ENCODE peak calls at places on chromosomes 3 and 15, in ten cellular contexts. One of them, this sample, is unnamed. For H3K4me1, the result is how much of the 10 kb centered on the place peaks cover.

GRCh38 chr3:96478496-96478895 is 335.9 kb upstream of the EPHA6 start:
- DNase-seq in heart left ventricle: no peak
- DNase-seq in cardiac muscle cell: no peak
- DNase-seq in IMR-90: no peak
- DNase-seq in upper lobe of right lung: no peak
- DNase-seq in mesendoderm: no peak
- DNase-seq in GM23338: no peak
- DNase-seq in tibial artery: no peak
- DNase-seq in heart right ventricle: no peak
- DNase-seq in pancreas: no peak
- DNase-seq in this sample: no peak

GRCh38 chr3:12966847-12967750 is 106.1 kb downstream of the IQSEC1 start:
- DNase-seq in heart left ventricle: no peak
- DNase-seq in cardiac muscle cell: no peak
- DNase-seq in IMR-90: peak
- DNase-seq in upper lobe of right lung: no peak
- DNase-seq in mesendoderm: peak
- DNase-seq in GM23338: peak
- DNase-seq in tibial artery: no peak
- DNase-seq in heart right ventricle: no peak
- DNase-seq in pancreas: peak
- DNase-seq in this sample: no peak

GRCh38 chr15:45027220-45027619 is 4.2 kb downstream of the SORD start:
- DNase-seq in heart left ventricle: no peak
- DNase-seq in cardiac muscle cell: peak
- DNase-seq in IMR-90: no peak
- DNase-seq in upper lobe of right lung: no peak
- DNase-seq in mesendoderm: peak
- DNase-seq in GM23338: no peak
- DNase-seq in tibial artery: no peak
- DNase-seq in heart right ventricle: no peak
- DNase-seq in pancreas: no peak
- DNase-seq in this sample: no peak

GRCh38 chr3:65871305-65872141 is 167.2 kb downstream of the MAGI1 start:
- DNase-seq in heart left ventricle: peak
- DNase-seq in cardiac muscle cell: peak
- DNase-seq in IMR-90: peak
- DNase-seq in upper lobe of right lung: no peak
- DNase-seq in mesendoderm: no peak
- DNase-seq in GM23338: no peak
- DNase-seq in tibial artery: peak
- DNase-seq in heart right ventricle: peak
- DNase-seq in pancreas: peak
- DNase-seq in this sample: no peak

GRCh38 chr15:73399163-73399562 is 30.4 kb upstream of the HCN4 start:
- DNase-seq in heart left ventricle: no peak
- DNase-seq in cardiac muscle cell: no peak
- DNase-seq in IMR-90: no peak
- DNase-seq in upper lobe of right lung: no peak
- DNase-seq in mesendoderm: no peak
- DNase-seq in GM23338: no peak
- DNase-seq in tibial artery: no peak
- DNase-seq in heart right ventricle: no peak
- DNase-seq in pancreas: no peak
- DNase-seq in this sample: no peak

GRCh38 chr15:31867536-31868442 is 162.5 kb upstream of the CHRNA7 start:
- DNase-seq in heart left ventricle: peak
- DNase-seq in cardiac muscle cell: peak
- DNase-seq in IMR-90: peak
- DNase-seq in upper lobe of right lung: peak
- DNase-seq in mesendoderm: peak
- DNase-seq in GM23338: peak
- DNase-seq in tibial artery: no peak
- DNase-seq in heart right ventricle: peak
- DNase-seq in pancreas: peak
- DNase-seq in this sample: no peak

GRCh38 chr15:78390823-78391222 is 47.2 kb upstream of the IREB2 start:
- DNase-seq in heart left ventricle: no peak
- DNase-seq in cardiac muscle cell: no peak
- DNase-seq in IMR-90: no peak
- DNase-seq in upper lobe of right lung: no peak
- DNase-seq in mesendoderm: no peak
- DNase-seq in GM23338: no peak
- DNase-seq in tibial artery: no peak
- DNase-seq in heart right ventricle: no peak
- DNase-seq in pancreas: no peak
- DNase-seq in this sample: no peak

GRCh38 chr3:117853923-117854322 is 1144.3 kb downstream of the TUSC7 start:
- DNase-seq in heart left ventricle: no peak
- DNase-seq in cardiac muscle cell: no peak
- DNase-seq in IMR-90: peak
- DNase-seq in upper lobe of right lung: no peak
- DNase-seq in mesendoderm: peak
- DNase-seq in GM23338: no peak
- DNase-seq in tibial artery: no peak
- DNase-seq in heart right ventricle: no peak
- DNase-seq in pancreas: no peak
- DNase-seq in this sample: no peak

GRCh38 chr3:185928532-185928931 is 9.3 kb downstream of the TRA2B start:
- DNase-seq in heart left ventricle: no peak
- DNase-seq in cardiac muscle cell: no peak
- DNase-seq in IMR-90: no peak
- DNase-seq in upper lobe of right lung: no peak
- DNase-seq in mesendoderm: no peak
- DNase-seq in GM23338: no peak
- DNase-seq in tibial artery: no peak
- DNase-seq in heart right ventricle: no peak
- DNase-seq in pancreas: no peak
- DNase-seq in this sample: no peak
- H3K27ac ChIP-seq in heart left ventricle: no peak
- H3K27ac ChIP-seq in cardiac muscle cell: peak
- H3K27ac ChIP-seq in IMR-90: no peak
- H3K27ac ChIP-seq in upper lobe of right lung: no peak
- H3K27ac ChIP-seq in mesendoderm: no peak
- H3K27ac ChIP-seq in GM23338: peak
- H3K27ac ChIP-seq in tibial artery: no peak
- H3K27ac ChIP-seq in heart right ventricle: no peak
- H3K27ac ChIP-seq in pancreas: no peak
- H3K27ac ChIP-seq in this sample: no peak

GRCh38 chr15:70081612-70082011 is 16.1 kb downstream of the TLE3 start:
- DNase-seq in heart left ventricle: no peak
- DNase-seq in cardiac muscle cell: no peak
- DNase-seq in IMR-90: no peak
- DNase-seq in upper lobe of right lung: no peak
- DNase-seq in mesendoderm: no peak
- DNase-seq in GM23338: peak
- DNase-seq in tibial artery: no peak
- DNase-seq in heart right ventricle: no peak
- DNase-seq in pancreas: no peak
- DNase-seq in this sample: no peak
- H3K4me1 ChIP-seq in heart left ventricle: under half
- H3K4me1 ChIP-seq in cardiac muscle cell: under half
- H3K4me1 ChIP-seq in IMR-90: under half
- H3K4me1 ChIP-seq in upper lobe of right lung: under half
- H3K4me1 ChIP-seq in mesendoderm: under half
- H3K4me1 ChIP-seq in GM23338: half or more
- H3K4me1 ChIP-seq in tibial artery: under half
- H3K4me1 ChIP-seq in heart right ventricle: under half
- H3K4me1 ChIP-seq in pancreas: under half
- H3K4me1 ChIP-seq in this sample: under half

DNA sequence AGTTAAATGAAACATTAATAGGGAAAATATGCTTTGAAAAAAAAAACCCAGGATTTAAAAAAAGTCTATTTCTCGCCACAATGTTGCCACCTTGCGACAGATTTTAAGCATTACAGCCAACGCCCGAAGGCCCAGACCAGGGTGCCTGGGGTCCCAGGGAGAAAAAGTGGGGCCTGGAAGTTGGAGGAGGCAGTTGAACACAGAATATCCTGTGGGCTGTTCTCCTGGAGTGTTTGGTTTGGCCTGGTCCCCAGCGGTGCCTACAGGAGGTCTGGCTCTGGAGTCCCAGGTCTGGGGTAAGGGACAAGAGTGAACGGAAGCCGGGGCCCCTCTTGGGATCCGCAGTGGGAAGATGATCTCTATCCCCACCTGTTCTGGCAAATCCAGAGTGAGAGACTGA is 3.4 kb downstream of the RNU6-1 start:
- DNase-seq in heart left ventricle: peak
- DNase-seq in cardiac muscle cell: peak
- DNase-seq in IMR-90: peak
- DNase-seq in upper lobe of right lung: no peak
- DNase-seq in mesendoderm: no peak
- DNase-seq in GM23338: peak
- DNase-seq in tibial artery: peak
- DNase-seq in heart right ventricle: no peak
- DNase-seq in pancreas: peak
- DNase-seq in this sample: no peak
- H3K4me3 ChIP-seq in heart left ventricle: peak
- H3K4me3 ChIP-seq in cardiac muscle cell: no peak
- H3K4me3 ChIP-seq in IMR-90: no peak
- H3K4me3 ChIP-seq in upper lobe of right lung: peak
- H3K4me3 ChIP-seq in mesendoderm: no peak
- H3K4me3 ChIP-seq in GM23338: peak
- H3K4me3 ChIP-seq in tibial artery: peak
- H3K4me3 ChIP-seq in heart right ventricle: peak
- H3K4me3 ChIP-seq in pancreas: no peak
- H3K4me3 ChIP-seq in this sample: peak

GRCh38 chr3:47912006-47912504 is 104.2 kb downstream of the MAP4 start:
- DNase-seq in heart left ventricle: no peak
- DNase-seq in cardiac muscle cell: no peak
- DNase-seq in IMR-90: peak
- DNase-seq in upper lobe of right lung: no peak
- DNase-seq in mesendoderm: no peak
- DNase-seq in GM23338: no peak
- DNase-seq in tibial artery: no peak
- DNase-seq in heart right ventricle: no peak
- DNase-seq in pancreas: no peak
- DNase-seq in this sample: no peak
- H3K27ac ChIP-seq in heart left ventricle: no peak
- H3K27ac ChIP-seq in cardiac muscle cell: no peak
- H3K27ac ChIP-seq in IMR-90: no peak
- H3K27ac ChIP-seq in upper lobe of right lung: no peak
- H3K27ac ChIP-seq in mesendoderm: no peak
- H3K27ac ChIP-seq in GM23338: no peak
- H3K27ac ChIP-seq in tibial artery: no peak
- H3K27ac ChIP-seq in heart right ventricle: no peak
- H3K27ac ChIP-seq in pancreas: no peak
- H3K27ac ChIP-seq in this sample: no peak

GRCh38 chr15:40327338-40327917 is 3.9 kb downstream of the INAFM2 start:
- DNase-seq in heart left ventricle: no peak
- DNase-seq in cardiac muscle cell: no peak
- DNase-seq in IMR-90: no peak
- DNase-seq in upper lobe of right lung: no peak
- DNase-seq in mesendoderm: no peak
- DNase-seq in GM23338: peak
- DNase-seq in tibial artery: no peak
- DNase-seq in heart right ventricle: no peak
- DNase-seq in pancreas: no peak
- DNase-seq in this sample: no peak
- H3K4me1 ChIP-seq in heart left ventricle: under half
- H3K4me1 ChIP-seq in cardiac muscle cell: half or more
- H3K4me1 ChIP-seq in IMR-90: under half
- H3K4me1 ChIP-seq in upper lobe of right lung: half or more
- H3K4me1 ChIP-seq in mesendoderm: under half
- H3K4me1 ChIP-seq in GM23338: half or more
- H3K4me1 ChIP-seq in tibial artery: under half
- H3K4me1 ChIP-seq in heart right ventricle: half or more
- H3K4me1 ChIP-seq in pancreas: under half
- H3K4me1 ChIP-seq in this sample: under half

GRCh38 chr3:24520941-24521305 is 26.3 kb upstream of the THRB start:
- DNase-seq in heart left ventricle: no peak
- DNase-seq in cardiac muscle cell: no peak
- DNase-seq in IMR-90: no peak
- DNase-seq in upper lobe of right lung: no peak
- DNase-seq in mesendoderm: no peak
- DNase-seq in GM23338: no peak
- DNase-seq in tibial artery: no peak
- DNase-seq in heart right ventricle: no peak
- DNase-seq in pancreas: no peak
- DNase-seq in this sample: no peak
- H3K4me3 ChIP-seq in heart left ventricle: peak
- H3K4me3 ChIP-seq in cardiac muscle cell: peak
- H3K4me3 ChIP-seq in IMR-90: no peak
- H3K4me3 ChIP-seq in upper lobe of right lung: peak
- H3K4me3 ChIP-seq in mesendoderm: no peak
- H3K4me3 ChIP-seq in GM23338: peak
- H3K4me3 ChIP-seq in tibial artery: peak
- H3K4me3 ChIP-seq in heart right ventricle: peak
- H3K4me3 ChIP-seq in pancreas: peak
- H3K4me3 ChIP-seq in this sample: peak

GRCh38 chr15:72167445-72167844 is 30.1 kb downstream of the GRAMD2A start:
- DNase-seq in heart left ventricle: no peak
- DNase-seq in cardiac muscle cell: no peak
- DNase-seq in IMR-90: no peak
- DNase-seq in upper lobe of right lung: no peak
- DNase-seq in mesendoderm: no peak
- DNase-seq in GM23338: no peak
- DNase-seq in tibial artery: no peak
- DNase-seq in heart right ventricle: no peak
- DNase-seq in pancreas: no peak
- DNase-seq in this sample: no peak
- H3K27ac ChIP-seq in heart left ventricle: no peak
- H3K27ac ChIP-seq in cardiac muscle cell: no peak
- H3K27ac ChIP-seq in IMR-90: no peak
- H3K27ac ChIP-seq in upper lobe of right lung: no peak
- H3K27ac ChIP-seq in mesendoderm: no peak
- H3K27ac ChIP-seq in GM23338: no peak
- H3K27ac ChIP-seq in tibial artery: no peak
- H3K27ac ChIP-seq in heart right ventricle: no peak
- H3K27ac ChIP-seq in pancreas: no peak
- H3K27ac ChIP-seq in this sample: no peak

DNA sequence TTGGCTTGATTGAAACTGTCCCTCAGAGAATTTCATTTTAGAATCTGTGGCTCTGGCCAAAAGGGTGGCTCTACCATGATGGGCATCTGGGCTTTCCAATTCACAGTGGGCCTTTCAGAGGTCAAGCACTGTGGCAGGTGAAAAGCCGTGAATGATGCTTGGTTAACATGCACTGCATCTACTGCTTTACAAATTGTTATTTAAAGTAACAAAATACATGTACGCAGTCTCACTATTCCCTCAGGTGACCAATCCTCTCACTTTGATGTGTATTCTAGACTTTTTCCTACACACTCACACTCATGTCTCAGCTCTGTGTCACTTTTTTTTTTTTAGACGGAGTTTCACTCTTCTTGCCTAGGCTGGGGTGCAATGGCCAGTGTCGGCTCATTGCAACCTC is 70.5 kb downstream of the MGLL start:
- DNase-seq in heart left ventricle: no peak
- DNase-seq in cardiac muscle cell: no peak
- DNase-seq in IMR-90: no peak
- DNase-seq in upper lobe of right lung: no peak
- DNase-seq in mesendoderm: no peak
- DNase-seq in GM23338: no peak
- DNase-seq in tibial artery: no peak
- DNase-seq in heart right ventricle: no peak
- DNase-seq in pancreas: no peak
- DNase-seq in this sample: no peak
- H3K4me1 ChIP-seq in heart left ventricle: under half
- H3K4me1 ChIP-seq in cardiac muscle cell: under half
- H3K4me1 ChIP-seq in IMR-90: under half
- H3K4me1 ChIP-seq in upper lobe of right lung: under half
- H3K4me1 ChIP-seq in mesendoderm: under half
- H3K4me1 ChIP-seq in GM23338: under half
- H3K4me1 ChIP-seq in tibial artery: under half
- H3K4me1 ChIP-seq in heart right ventricle: under half
- H3K4me1 ChIP-seq in pancreas: under half
- H3K4me1 ChIP-seq in this sample: under half

This sample was measured in right atrium auricular region.